ENCODE peak calls at places on chromosomes 5 and 9, in seven cellular contexts. One of them, this sample, is unnamed.

GRCh38 chr9:120413121-120414048 is 166.6 kb downstream of the CDK5RAP2 start:
- DNase-seq in T-helper 1 cell: no peak
- DNase-seq in NCI-H1092: peak; percentile 50
- DNase-seq in Right ventricle myocardium superior: no peak
- DNase-seq in WTC11: peak; percentile 26
- DNase-seq in cardiac muscle cell: no peak
- DNase-seq in EH: no peak
- DNase-seq in this sample: no peak

GRCh38 chr5:149777382-149777781 is 47.3 kb downstream of the PPARGC1B start:
- DNase-seq in T-helper 1 cell: no peak
- DNase-seq in NCI-H1092: no peak
- DNase-seq in Right ventricle myocardium superior: peak; percentile 63
- DNase-seq in WTC11: no peak
- DNase-seq in cardiac muscle cell: peak; percentile 68
- DNase-seq in EH: no peak
- DNase-seq in this sample: no peak

GRCh38 chr5:38420691-38421395 is 135.6 kb downstream of the LIFR start:
- DNase-seq in T-helper 1 cell: peak; percentile 16
- DNase-seq in NCI-H1092: no peak
- DNase-seq in Right ventricle myocardium superior: no peak
- DNase-seq in WTC11: peak; percentile 54
- DNase-seq in cardiac muscle cell: peak; percentile 73
- DNase-seq in EH: peak; percentile 75
- DNase-seq in this sample: no peak

GRCh38 chr5:79806741-79807140 is 117.1 kb downstream of the CMYA5 start:
- DNase-seq in T-helper 1 cell: no peak
- DNase-seq in NCI-H1092: no peak
- DNase-seq in Right ventricle myocardium superior: no peak
- DNase-seq in WTC11: no peak
- DNase-seq in cardiac muscle cell: peak; percentile 25
- DNase-seq in EH: peak; percentile 35
- DNase-seq in this sample: no peak

GRCh38 chr5:5688194-5688924 is 265.9 kb downstream of the ICE1 start:
- DNase-seq in T-helper 1 cell: no peak
- DNase-seq in NCI-H1092: no peak
- DNase-seq in Right ventricle myocardium superior: no peak
- DNase-seq in WTC11: no peak
- DNase-seq in cardiac muscle cell: peak; percentile 38
- DNase-seq in EH: no peak
- DNase-seq in this sample: no peak

GRCh38 chr5:23506329-23507236 is 826 bp upstream of the PRDM9 start:
- DNase-seq in T-helper 1 cell: no peak
- DNase-seq in NCI-H1092: peak; percentile 77
- DNase-seq in Right ventricle myocardium superior: no peak
- DNase-seq in WTC11: peak; percentile 51
- DNase-seq in cardiac muscle cell: no peak
- DNase-seq in EH: no peak
- DNase-seq in this sample: no peak

GRCh38 chr5:133996683-133997252 is 8.0 kb downstream of the VDAC1 start:
- DNase-seq in T-helper 1 cell: no peak
- DNase-seq in NCI-H1092: no peak
- DNase-seq in Right ventricle myocardium superior: no peak
- DNase-seq in WTC11: peak; percentile 57
- DNase-seq in cardiac muscle cell: no peak
- DNase-seq in EH: no peak
- DNase-seq in this sample: no peak

GRCh38 chr5:154308457-154309360 is 118.2 kb downstream of the GALNT10 start:
- DNase-seq in T-helper 1 cell: no peak
- DNase-seq in NCI-H1092: no peak
- DNase-seq in Right ventricle myocardium superior: no peak
- DNase-seq in WTC11: no peak
- DNase-seq in cardiac muscle cell: no peak
- DNase-seq in EH: peak; percentile 95
- DNase-seq in this sample: no peak

GRCh38 chr5:16037121-16037520 is 142.5 kb downstream of the MARCHF11 start:
- DNase-seq in T-helper 1 cell: no peak
- DNase-seq in NCI-H1092: no peak
- DNase-seq in Right ventricle myocardium superior: no peak
- DNase-seq in WTC11: no peak
- DNase-seq in cardiac muscle cell: no peak
- DNase-seq in EH: no peak
- DNase-seq in this sample: no peak

GRCh38 chr5:11311731-11312130 is 550.7 kb upstream of the DAP start:
- DNase-seq in T-helper 1 cell: no peak
- DNase-seq in NCI-H1092: no peak
- DNase-seq in Right ventricle myocardium superior: no peak
- DNase-seq in WTC11: no peak
- DNase-seq in cardiac muscle cell: no peak
- DNase-seq in EH: no peak
- DNase-seq in this sample: no peak

GRCh38 chr9:134178781-134179551 is 14.6 kb upstream of the RNU6ATAC start:
- DNase-seq in T-helper 1 cell: no peak
- DNase-seq in NCI-H1092: no peak
- DNase-seq in Right ventricle myocardium superior: peak; percentile 71
- DNase-seq in WTC11: no peak
- DNase-seq in cardiac muscle cell: no peak
- DNase-seq in EH: no peak
- DNase-seq in this sample: no peak

This sample was measured in CD8-positive, alpha-beta T cell.